ENCODE peak calls at places on chromosomes 16 and 17, in nine cellular contexts. W is HCT116, C is K562, X is uterus, V is heart left ventricle, P is sigmoid colon, F is prostate gland, H is ovary, Q is GM12891. K is an unnamed sample.

GRCh38 chr16:75311383-75311938 is 60.0 kb upstream of the BCAR1 start:
- DNase-seq in P (peak), Q (no peak), F (no peak), H (no peak), X (no peak), W (no peak), C (no peak), V (no peak), K (no peak)

GRCh38 chr17:83196088-83196765 is 116.8 kb downstream of the METRNL start:
- DNase-seq in W (no peak), V (peak), X (no peak), H (no peak), C (no peak), Q (no peak), F (no peak), P (peak), K (no peak)

GRCh38 chr16:8712589-8713361 is 38.4 kb downstream of the ABAT start:
- DNase-seq in V (no peak), W (no peak), X (no peak), H (no peak), F (no peak), Q (no peak), P (no peak), C (peak), K (no peak)

GRCh38 chr16:74601131-74601871 is 5.6 kb downstream of the GLG1 start:
- DNase-seq in P (no peak), W (no peak), F (no peak), Q (peak), C (peak), X (no peak), V (no peak), H (no peak), K (no peak)

GRCh38 chr17:57294075-57294474 is 37.8 kb downstream of the MSI2 start:
- DNase-seq in Q (no peak), C (no peak), V (no peak), F (no peak), X (no peak), H (no peak), P (no peak), W (no peak), K (no peak)

GRCh38 chr16:89633064-89633631 is 19.7 kb downstream of the DPEP1 start:
- DNase-seq in F (no peak), P (no peak), X (no peak), Q (no peak), H (no peak), W (peak), V (no peak), C (no peak), K (peak)

GRCh38 chr16:48393843-48394703 is 8.9 kb upstream of the SIAH1 start:
- DNase-seq in F (no peak), P (peak), Q (no peak), C (peak), X (peak), W (no peak), H (no peak), V (no peak), K (no peak)

GRCh38 chr17:36627101-36627500 is 25.7 kb downstream of the MRM1 start:
- DNase-seq in C (no peak), H (no peak), W (no peak), F (no peak), V (no peak), X (no peak), Q (no peak), P (no peak), K (no peak)

GRCh38 chr16:12182202-12182601 is 205.7 kb downstream of the SNX29 start:
- DNase-seq in H (no peak), W (no peak), V (no peak), F (no peak), X (no peak), Q (no peak), P (no peak), C (no peak), K (no peak)

GRCh38 chr17:63439682-63440081 is 6.4 kb downstream of the CYB561 start:
- DNase-seq in X (no peak), F (no peak), V (no peak), P (no peak), C (no peak), Q (no peak), H (no peak), W (no peak), K (peak)

GRCh38 chr16:79628501-79628975 is 28.0 kb upstream of the MAF start:
- DNase-seq in H (no peak), P (no peak), W (no peak), C (no peak), X (no peak), V (no peak), Q (peak), F (no peak), K (no peak)

GRCh38 chr16:62256406-62256805 is 220.2 kb upstream of the CDH8 start:
- DNase-seq in C (no peak), W (no peak), X (no peak), V (no peak), Q (no peak), F (no peak), P (no peak), H (no peak), K (no peak)

GRCh38 chr16:52528393-52529080 is 18.4 kb downstream of the TOX3 start:
- DNase-seq in F (no peak), W (no peak), H (no peak), C (no peak), P (no peak), X (no peak), Q (no peak), V (no peak), K (no peak)

GRCh38 chr17:61294777-61295176 is 104.9 kb upstream of the TBX2 start:
- DNase-seq in W (peak), C (no peak), V (no peak), Q (no peak), F (no peak), P (no peak), H (no peak), X (no peak), K (peak)

GRCh38 chr17:37478187-37478586 is 11.5 kb upstream of the DUSP14 start:
- DNase-seq in H (no peak), P (no peak), F (no peak), C (no peak), Q (no peak), V (peak), W (no peak), X (no peak), K (no peak)

GRCh38 chr17:74190154-74190553 is 13.3 kb upstream of the RPL38 start:
- DNase-seq in Q (no peak), H (no peak), X (no peak), V (no peak), F (no peak), W (peak), C (peak), P (no peak), K (peak)

GRCh38 chr16:4371481-4372314 is at the start of gene VASN:
- DNase-seq in P (peak), H (peak), X (peak), F (peak), V (peak), Q (peak), C (peak), W (peak), K (peak)

GRCh38 chr17:48719642-48720262 is 2.6 kb downstream of the PRAC1 start:
- DNase-seq in W (no peak), F (peak), H (no peak), Q (no peak), C (no peak), V (no peak), P (peak), X (no peak), K (no peak)

GRCh38 chr16:78269251-78269650 is 169.8 kb downstream of the WWOX start:
- DNase-seq in F (no peak), H (no peak), Q (no peak), C (no peak), W (no peak), V (no peak), P (no peak), X (no peak), K (no peak)

GRCh38 chr16:35559911-35560636 is 2100.7 kb downstream of the TP53TG3F start:
- DNase-seq in F (no peak), X (no peak), W (no peak), V (no peak), C (no peak), Q (no peak), H (no peak), P (no peak), K (no peak)

GRCh38 chr16:57167537-57167936 is 18.3 kb downstream of the PSME3IP1 start:
- DNase-seq in F (no peak), H (no peak), V (no peak), P (no peak), C (no peak), W (no peak), X (no peak), Q (no peak), K (no peak)

GRCh38 chr16:90028985-90029384 is 9.7 kb upstream of the DBNDD1 start:
- DNase-seq in P (no peak), W (no peak), F (no peak), Q (no peak), H (no peak), X (no peak), V (no peak), C (no peak), K (no peak)

GRCh38 chr17:81084691-81085419 is 49.9 kb downstream of the BAIAP2 start:
- DNase-seq in Q (no peak), P (no peak), W (no peak), H (no peak), F (peak), X (no peak), C (no peak), V (no peak), K (no peak)

GRCh38 chr17:17886747-17887146 is 50.0 kb upstream of the SREBF1 start:
- DNase-seq in P (peak), V (no peak), Q (no peak), C (no peak), W (no peak), X (peak), F (no peak), H (no peak), K (no peak)

GRCh38 chr16:67200491-67200890 is 1.6 kb downstream of the ELMO3 start:
- DNase-seq in V (no peak), P (no peak), C (no peak), H (no peak), W (no peak), Q (no peak), X (no peak), F (no peak), K (no peak)

GRCh38 chr17:79997004-79997673 is 38.5 kb downstream of the TBC1D16 start:
- DNase-seq in C (no peak), P (no peak), Q (no peak), W (no peak), F (no peak), X (no peak), H (no peak), V (no peak), K (no peak)

GRCh38 chr17:2040942-2041560 is 771 bp upstream of the OVCA2 start:
- DNase-seq in Q (no peak), W (no peak), F (no peak), C (no peak), X (no peak), V (no peak), H (peak), P (peak), K (no peak)

GRCh38 chr17:38539386-38539785 is 66.4 kb downstream of the SRCIN1 start:
- DNase-seq in W (no peak), V (no peak), C (no peak), Q (no peak), H (no peak), X (no peak), F (no peak), P (no peak), K (no peak)

GRCh38 chr17:63685021-63685420 is 14.9 kb downstream of the LIMD2 start:
- DNase-seq in F (peak), X (no peak), H (no peak), P (peak), W (no peak), V (no peak), C (no peak), Q (no peak), K (no peak)

GRCh38 chr16:86901483-86901882 is 323.1 kb downstream of the FOXL1 start:
- DNase-seq in Q (no peak), V (no peak), W (no peak), H (no peak), C (peak), F (no peak), P (no peak), X (no peak), K (peak)

GRCh38 chr16:86396318-86396882 is 113.9 kb upstream of the FOXF1 start:
- DNase-seq in F (no peak), H (no peak), Q (no peak), P (peak), V (no peak), W (no peak), C (no peak), X (peak), K (peak)

GRCh38 chr17:15123593-15124590 is 141.2 kb downstream of the PMP22 start:
- DNase-seq in W (no peak), C (no peak), V (no peak), F (no peak), Q (no peak), P (no peak), X (no peak), H (no peak), K (no peak)

GRCh38 chr17:78174870-78175642 is 6.7 kb downstream of the SYNGR2 start:
- DNase-seq in W (no peak), V (no peak), H (no peak), F (no peak), P (no peak), Q (no peak), X (no peak), C (no peak), K (no peak)

GRCh38 chr16:8583199-8583598 is 7.1 kb downstream of the TMEM114 start:
- DNase-seq in X (no peak), H (no peak), F (no peak), V (no peak), Q (no peak), C (no peak), W (no peak), P (no peak), K (peak)

GRCh38 chr16:30875881-30876791 is 17.7 kb downstream of the BCL7C start:
- DNase-seq in Q (peak), H (no peak), V (no peak), P (no peak), X (no peak), W (no peak), F (no peak), C (peak), K (no peak)

GRCh38 chr17:27595208-27595607 is 35.8 kb upstream of the LGALS9 start:
- DNase-seq in W (no peak), V (no peak), C (no peak), F (no peak), P (no peak), Q (no peak), X (no peak), H (no peak), K (no peak)

DNA sequence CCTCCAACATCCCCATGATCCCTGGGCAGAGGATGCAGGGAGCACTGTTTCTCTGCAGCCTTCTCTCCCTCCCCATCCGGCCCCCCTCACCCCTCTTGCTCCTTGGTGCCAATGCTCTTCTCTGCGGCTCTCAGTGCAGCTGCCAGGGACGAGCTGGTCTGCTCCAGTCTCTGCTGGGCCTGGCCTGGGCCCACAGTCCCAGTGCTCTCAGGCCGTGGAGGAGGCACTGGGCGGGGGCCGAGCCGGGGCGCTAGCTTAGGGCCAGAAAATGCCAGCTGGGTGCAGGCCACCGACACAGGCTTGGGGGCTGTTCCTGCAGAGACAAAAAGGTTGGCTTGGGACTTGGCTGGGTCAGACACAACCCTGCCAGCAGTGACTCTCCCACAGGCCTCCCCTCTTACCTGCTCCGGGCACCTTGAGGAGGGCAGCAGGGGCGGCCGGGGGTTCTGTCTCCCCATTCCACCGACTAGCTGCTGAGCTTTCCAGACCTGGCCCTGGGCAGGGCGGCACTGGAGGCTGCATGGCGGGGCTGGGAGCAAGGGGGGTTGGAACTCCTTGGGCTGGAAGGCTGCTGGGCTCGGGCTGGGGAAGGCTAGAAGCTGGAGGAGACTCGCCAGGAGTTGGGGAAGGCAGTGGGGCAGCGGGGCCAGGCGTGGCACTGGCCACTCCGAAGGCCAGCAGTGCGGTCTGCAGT is 13.8 kb downstream of the CASKIN2 start:
- DNase-seq in C (no peak), F (no peak), X (no peak), V (peak), H (no peak), Q (no peak), W (no peak), P (no peak), K (no peak)
- TF ChIP-seq POLR2A in C (no peak), F (no peak), X (no peak), V (no peak), H (no peak), Q (no peak), W (no peak), P (no peak), K (no peak)

GRCh38 chr16:22006636-22007035 is 1.3 kb upstream of the MOSMO start:
- DNase-seq in Q (no peak), X (no peak), W (no peak), H (no peak), P (no peak), C (no peak), V (no peak), F (no peak), K (no peak)

GRCh38 chr16:22007159-22007508 is 777 bp upstream of the MOSMO start:
- DNase-seq in X (no peak), W (no peak), H (no peak), Q (no peak), F (no peak), P (no peak), V (no peak), C (no peak), K (no peak)

GRCh38 chr16:22008215-22009142 is 568 bp downstream of the MOSMO start:
- DNase-seq in F (no peak), Q (peak), V (no peak), W (no peak), H (peak), X (peak), C (peak), P (peak), K (peak)

GRCh38 chr16:22005746-22006145 is 2.2 kb upstream of the MOSMO start:
- DNase-seq in C (no peak), H (no peak), F (no peak), W (no peak), Q (no peak), P (no peak), V (no peak), X (no peak), K (no peak)

DNA sequence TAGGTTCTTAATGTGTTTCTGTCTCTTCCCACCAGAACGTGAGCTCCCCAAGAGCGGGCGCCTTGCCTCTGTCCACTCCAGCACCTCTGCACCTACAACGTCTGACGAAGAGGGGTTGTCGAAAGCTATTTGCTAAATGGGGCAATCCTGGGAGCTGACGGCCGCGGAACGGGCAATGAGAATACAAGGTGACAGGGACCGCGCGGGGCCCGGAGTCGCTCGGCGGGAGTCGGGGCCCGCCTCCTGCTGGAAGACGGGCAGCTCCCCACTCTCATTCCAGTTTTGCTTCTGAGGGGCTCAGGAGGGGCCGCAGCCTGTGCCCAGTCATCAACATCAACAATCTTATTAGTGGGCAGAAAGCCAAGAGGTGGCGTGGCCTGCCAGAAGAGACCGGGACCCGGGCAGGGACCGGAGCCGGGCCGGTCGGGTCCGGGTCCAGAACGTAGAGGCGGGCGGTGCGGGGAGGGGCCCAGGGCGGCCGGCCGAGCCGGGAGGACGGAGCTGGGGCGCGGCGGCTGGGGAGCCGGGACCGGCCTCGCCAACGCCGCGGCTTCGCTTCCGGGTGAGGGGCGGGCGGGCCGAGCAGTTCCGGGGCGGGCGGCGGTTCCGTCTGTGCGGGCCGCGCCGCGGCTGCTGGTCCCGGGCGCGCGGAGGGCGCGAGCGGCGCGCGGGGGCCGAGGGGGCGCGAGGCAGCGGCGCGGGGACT is at the start of gene MOSMO:
- DNase-seq in V (peak), X (peak), P (peak), C (peak), Q (peak), W (no peak), F (peak), H (peak), K (peak)
- TF ChIP-seq POLR2A in V (peak), X (peak), P (no peak), C (peak), Q (no peak), W (no peak), F (no peak), H (peak), K (peak)

GRCh38 chr17:70137451-70138230 is 31.7 kb upstream of the KCNJ2 start:
- DNase-seq in X (peak), P (peak), V (peak), C (no peak), H (peak), W (no peak), Q (peak), F (peak), K (peak)
- TF ChIP-seq POLR2A in X (no peak), P (no peak), V (no peak), C (no peak), H (no peak), W (no peak), Q (no peak), F (no peak), K (no peak)

GRCh38 chr17:177155-177554 is 4.3 kb downstream of the DOC2B start:
- DNase-seq in V (no peak), W (no peak), F (no peak), H (no peak), P (no peak), X (no peak), Q (no peak), C (no peak), K (no peak)

GRCh38 chr17:179721-180379 is 1.6 kb downstream of the DOC2B start:
- DNase-seq in V (peak), Q (no peak), P (no peak), C (no peak), H (no peak), X (no peak), F (no peak), W (no peak), K (no peak)

GRCh38 chr17:179066-179432 is 2.4 kb downstream of the DOC2B start:
- DNase-seq in C (no peak), F (no peak), H (no peak), V (peak), P (no peak), W (no peak), Q (no peak), X (no peak), K (peak)

GRCh38 chr17:178292-179065 is 3.0 kb downstream of the DOC2B start:
- DNase-seq in C (no peak), W (no peak), V (peak), P (no peak), Q (no peak), X (no peak), H (no peak), F (no peak), K (no peak)

GRCh38 chr17:177762-178161 is 3.7 kb downstream of the DOC2B start:
- DNase-seq in H (no peak), X (no peak), C (no peak), F (no peak), V (no peak), P (no peak), Q (no peak), W (no peak), K (no peak)
- TF ChIP-seq POLR2A in H (no peak), X (no peak), C (no peak), F (no peak), V (no peak), P (no peak), Q (no peak), W (no peak), K (no peak)

K was measured in H54.